ENCODE peak calls at places on chromosomes 2 and 18, in eight cellular contexts. I, V, S, O, K, Q, B and Z are unnamed samples.

GRCh38 chr2:190382851-190383250 is 25.3 kb upstream of the MFSD6 start:
- DNase-seq in I (no peak), V (peak; percentile 58), S (no peak), O (peak; percentile 60), K (no peak), Q (peak; percentile 13), B (no peak), Z (no peak)

GRCh38 chr2:43054367-43054766 is 172.0 kb downstream of the ZFP36L2 start:
- DNase-seq in I (no peak), V (no peak), S (no peak), O (peak; percentile 10), K (no peak), Q (no peak), B (no peak), Z (no peak)

GRCh38 chr2:15795426-15795825 is 144.9 kb upstream of the MYCN start:
- DNase-seq in I (no peak), V (peak; percentile 19), S (no peak), O (no peak), K (no peak), Q (no peak), B (no peak), Z (peak; percentile 51)

GRCh38 chr2:74525717-74526648 is at the start of gene DQX1:
- DNase-seq in I (no peak), V (peak; percentile 44), S (no peak), O (no peak), K (no peak), Q (no peak), B (no peak), Z (peak; percentile 27)

GRCh38 chr2:209526541-209526940 is 102.7 kb downstream of the MAP2 start:
- DNase-seq in I (no peak), V (peak; percentile 42), S (no peak), O (no peak), K (no peak), Q (no peak), B (no peak), Z (no peak)

GRCh38 chr2:236657801-236658200 is 88.2 kb downstream of the ACKR3 start:
- DNase-seq in I (no peak), V (no peak), S (no peak), O (no peak), K (no peak), Q (no peak), B (no peak), Z (no peak)

GRCh38 chr2:3324404-3325281 is 53.0 kb downstream of the EIPR1 start:
- DNase-seq in I (no peak), V (no peak), S (no peak), O (no peak), K (no peak), Q (no peak), B (no peak), Z (no peak)

GRCh38 chr2:43376523-43377198 is 150.3 kb upstream of the ZFP36L2 start:
- DNase-seq in I (no peak), V (no peak), S (no peak), O (no peak), K (no peak), Q (no peak), B (no peak), Z (no peak)

GRCh38 chr2:239679755-239680154 is 278.9 kb upstream of the HDAC4 start:
- DNase-seq in I (no peak), V (no peak), S (no peak), O (no peak), K (no peak), Q (no peak), B (no peak), Z (no peak)

GRCh38 chr18:46343940-46344372 is 239.8 kb downstream of the HAUS1 start:
- DNase-seq in I (peak; percentile 21), V (no peak), S (no peak), O (peak; percentile 84), K (peak; percentile 24), Q (peak; percentile 41), B (no peak), Z (no peak)

GRCh38 chr2:226002438-226002837 is 602.9 kb downstream of the NYAP2 start:
- DNase-seq in I (peak; percentile 14), V (peak; percentile 76), S (peak; percentile 81), O (no peak), K (no peak), Q (no peak), B (no peak), Z (peak; percentile 23)